ENCODE peak calls at places on chromosomes 5 and 9, in six cellular contexts. J, U, E, D, O and Q are unnamed samples.

GRCh38 chr5:21661129-21661528 is 1192.0 kb downstream of the CDH12 start:
- DNase-seq in J (no peak), U (no peak), E (no peak), D (no peak), O (no peak), Q (no peak)

GRCh38 chr5:33843579-33843978 is 48.2 kb downstream of the ADAMTS12 start:
- DNase-seq in J (no peak), U (no peak), E (no peak), D (no peak), O (no peak), Q (peak; percentile 53)

GRCh38 chr5:1336749-1337489 is 8.0 kb downstream of the CLPTM1L start:
- DNase-seq in J (no peak), U (no peak), E (no peak), D (no peak), O (no peak), Q (no peak)

GRCh38 chr9:33139421-33140228 is 27.5 kb downstream of the B4GALT1 start:
- DNase-seq in J (no peak), U (no peak), E (no peak), D (peak; percentile 25), O (peak; percentile 11), Q (peak; percentile 87)

GRCh38 chr9:36441966-36442365 is 41.9 kb upstream of the RNF38 start:
- DNase-seq in J (no peak), U (no peak), E (no peak), D (peak; percentile 16), O (no peak), Q (no peak)

GRCh38 chr5:7015586-7016256 is 302.5 kb downstream of the TENT4A start:
- DNase-seq in J (no peak), U (peak; percentile 65), E (peak; percentile 22), D (peak; percentile 33), O (no peak), Q (no peak)

GRCh38 chr5:67149057-67149634 is 47.5 kb downstream of the CD180 start:
- DNase-seq in J (no peak), U (no peak), E (no peak), D (no peak), O (no peak), Q (no peak)

GRCh38 chr5:154811653-154812465 is 38.5 kb downstream of the FAXDC2 start:
- DNase-seq in J (no peak), U (peak; percentile 69), E (peak; percentile 74), D (peak; percentile 52), O (peak; percentile 77), Q (peak; percentile 76)

GRCh38 chr5:138925090-138925635 is 50.0 kb upstream of the LRRTM2 start:
- DNase-seq in J (no peak), U (no peak), E (no peak), D (no peak), O (no peak), Q (no peak)

GRCh38 chr9:2745560-2746380 is 28.5 kb downstream of the KCNV2 start:
- DNase-seq in J (no peak), U (peak; percentile 58), E (no peak), D (peak; percentile 78), O (no peak), Q (no peak)

GRCh38 chr9:89999176-89999533 is 394.3 kb downstream of the GADD45G start:
- DNase-seq in J (no peak), U (no peak), E (peak; percentile 88), D (no peak), O (no peak), Q (no peak)

GRCh38 chr5:58056546-58056945 is 403.3 kb downstream of the PLK2 start:
- DNase-seq in J (no peak), U (no peak), E (peak; percentile 26), D (no peak), O (no peak), Q (no peak)

GRCh38 chr9:92747459-92748232 is 17.0 kb downstream of the BICD2 start:
- DNase-seq in J (no peak), U (no peak), E (no peak), D (no peak), O (no peak), Q (peak; percentile 64)

GRCh38 chr5:31632460-31632859 is 6.5 kb upstream of the PDZD2 start:
- DNase-seq in J (no peak), U (no peak), E (no peak), D (no peak), O (no peak), Q (no peak)

GRCh38 chr9:35733109-35733541 is 659 bp downstream of the CREB3 start:
- DNase-seq in J (no peak), U (peak; percentile 59), E (peak; percentile 78), D (peak; percentile 77), O (peak; percentile 55), Q (peak; percentile 57)

GRCh38 chr9:26747611-26748010 is 145.0 kb downstream of the CAAP1 start:
- DNase-seq in J (no peak), U (no peak), E (no peak), D (no peak), O (no peak), Q (no peak)

GRCh38 chr5:78295035-78295961 is 800 bp upstream of the AP3B1 start:
- DNase-seq in J (no peak), U (peak; percentile 9), E (peak; percentile 85), D (peak; percentile 47), O (peak; percentile 35), Q (peak; percentile 39)